ENCODE peak calls at places on chromosome 2, in seven cellular contexts. C is transverse colon, S is suprapubic skin, V is stomach, O is tibial nerve, B is HepG2, F is A549. P is an unnamed sample.

GRCh38 chr2:110955546-110955945 is 165.2 kb upstream of the BCL2L11 start:
- DNase-seq in C (no peak), V (no peak), B (no peak), O (no peak), F (no peak), S (no peak), P (no peak)

GRCh38 chr2:235001237-235002133 is 49.7 kb downstream of the SH3BP4 start:
- DNase-seq in V (peak), B (no peak), O (no peak), F (no peak), S (no peak), C (peak), P (no peak)

GRCh38 chr2:104939570-104940235 is 85.8 kb downstream of the POU3F3 start:
- DNase-seq in B (no peak), S (no peak), V (no peak), O (no peak), C (peak), F (no peak), P (no peak)

GRCh38 chr2:118224144-118224887 is 136.0 kb downstream of the INSIG2 start:
- DNase-seq in C (peak), S (peak), F (no peak), B (no peak), V (no peak), O (no peak), P (no peak)

GRCh38 chr2:138087761-138088602 is 123.7 kb downstream of the HNMT start:
- DNase-seq in B (no peak), O (no peak), C (no peak), V (no peak), F (no peak), S (no peak), P (no peak)

GRCh38 chr2:174337337-174338154 is 2.8 kb downstream of the SP9 start:
- DNase-seq in V (no peak), F (no peak), C (no peak), O (no peak), B (no peak), S (no peak), P (no peak)

GRCh38 chr2:137737559-137737958 is 226.7 kb upstream of the HNMT start:
- DNase-seq in V (no peak), O (no peak), S (no peak), C (no peak), B (no peak), F (no peak), P (no peak)

GRCh38 chr2:30505500-30506180 is 58.6 kb downstream of the LCLAT1 start:
- DNase-seq in S (no peak), F (no peak), O (no peak), B (peak), V (no peak), C (no peak), P (no peak)

GRCh38 chr2:204503869-204504268 is 41.4 kb upstream of the PARD3B start:
- DNase-seq in O (no peak), B (no peak), S (no peak), V (no peak), F (no peak), C (no peak), P (no peak)

GRCh38 chr2:926896-927295 is 23.8 kb upstream of the SNTG2 start:
- DNase-seq in C (no peak), V (no peak), O (no peak), B (no peak), F (no peak), S (no peak), P (no peak)

GRCh38 chr2:197759625-197760292 is 25.4 kb downstream of the BOLL start:
- DNase-seq in V (no peak), C (no peak), F (no peak), O (no peak), B (no peak), S (no peak), P (no peak)

GRCh38 chr2:42421157-42421485 is 60.1 kb upstream of the COX7A2L start:
- DNase-seq in F (no peak), B (no peak), S (no peak), V (no peak), C (no peak), O (no peak), P (no peak)

GRCh38 chr2:24957221-24957620 is 14.5 kb downstream of the DNAJC27 start:
- DNase-seq in O (no peak), S (no peak), C (no peak), V (no peak), B (no peak), F (no peak), P (no peak)

GRCh38 chr2:241458687-241459086 is 49.7 kb downstream of the STK25 start:
- DNase-seq in C (no peak), F (no peak), V (no peak), O (no peak), S (no peak), B (no peak), P (no peak)

GRCh38 chr2:148602918-148603561 is 41.5 kb upstream of the EPC2 start:
- DNase-seq in O (no peak), S (no peak), B (no peak), V (no peak), C (no peak), F (no peak), P (no peak)

DNA sequence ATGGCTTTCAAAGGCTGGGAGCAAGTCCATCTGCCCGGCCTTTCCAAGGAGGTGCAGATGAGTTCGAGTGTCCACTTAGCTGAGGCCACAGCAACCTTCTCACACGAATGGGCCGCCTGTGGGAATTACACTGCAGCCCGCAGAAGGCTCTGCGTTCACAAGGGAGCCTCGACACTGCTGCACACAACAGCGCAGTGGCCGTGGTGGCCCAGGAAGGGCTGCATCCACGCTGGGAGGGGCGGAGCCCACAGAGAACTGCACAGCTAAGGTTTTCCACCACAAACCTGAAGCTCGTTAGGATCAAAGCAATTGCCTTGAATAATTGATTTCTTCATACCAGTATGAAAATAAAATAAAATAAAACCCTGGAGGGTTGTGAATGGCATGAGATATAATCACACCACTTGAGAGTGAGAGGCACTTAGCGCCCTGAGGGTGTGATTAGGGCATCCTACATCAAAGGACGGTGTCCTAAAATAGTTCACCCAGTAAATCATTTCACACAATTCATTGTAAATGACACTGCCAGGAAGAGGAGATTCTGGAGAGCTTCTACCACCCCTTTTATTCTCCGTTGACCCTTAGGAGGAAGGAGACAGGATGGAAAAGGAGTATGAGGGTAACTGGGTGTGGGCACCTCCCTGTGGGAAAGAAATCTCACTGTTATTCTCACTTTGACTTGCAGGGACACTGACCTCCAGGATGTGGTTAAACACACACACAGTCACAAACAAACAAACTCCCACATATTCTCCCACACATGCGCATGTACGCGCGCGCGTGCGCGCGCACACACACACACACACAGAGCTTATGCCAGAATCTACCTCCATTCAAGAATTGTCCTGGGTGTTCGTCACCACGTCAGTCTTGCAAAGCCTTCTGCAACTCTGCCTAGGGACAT is 256.6 kb upstream of the ID2 start:
- DNase-seq in S (no peak), B (no peak), F (no peak), C (no peak), V (no peak), O (no peak), P (no peak)
- TF ChIP-seq EP300 in S (no peak), B (no peak), F (no peak), C (no peak), V (no peak), O (no peak), P (no peak)

GRCh38 chr2:222860740-222861410 is at the start of gene ACSL3:
- DNase-seq in V (peak), F (peak), S (peak), O (peak), C (peak), B (peak), P (peak)
- TF ChIP-seq CTCF in V (no peak), F (no peak), S (no peak), O (peak), C (peak), B (peak), P (peak)

DNA sequence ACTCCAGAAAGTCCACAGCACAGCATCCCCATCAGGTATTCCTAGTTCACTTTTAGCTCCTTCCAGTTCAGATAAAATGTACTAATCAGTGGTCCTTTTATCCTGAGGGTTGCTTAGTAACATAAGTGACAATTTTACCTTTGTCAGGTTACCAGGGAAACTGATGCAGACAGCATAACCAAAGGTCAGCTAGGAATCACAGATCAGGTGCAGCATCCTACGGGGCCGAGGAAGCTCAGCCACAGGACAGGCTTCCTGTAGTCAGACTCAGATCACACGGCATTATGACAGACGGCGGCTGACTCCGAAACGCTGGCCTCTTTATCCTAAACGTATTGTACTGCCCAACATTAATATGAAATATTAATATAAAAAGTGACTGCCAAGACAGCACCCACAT is 444.6 kb downstream of the CMPK2 start:
- DNase-seq in O (no peak), B (no peak), V (no peak), F (no peak), S (no peak), C (no peak), P (no peak)
- TF ChIP-seq EP300 in O (no peak), B (no peak), V (no peak), F (no peak), S (no peak), C (no peak), P (no peak)

GRCh38 chr2:121294881-121295840 is 10.2 kb upstream of the TFCP2L1 start:
- DNase-seq in C (no peak), B (no peak), S (no peak), V (no peak), F (no peak), O (no peak), P (no peak)

GRCh38 chr2:121297217-121297830 is 12.3 kb upstream of the TFCP2L1 start:
- DNase-seq in C (peak), F (peak), S (no peak), B (peak), O (no peak), V (peak), P (no peak)

GRCh38 chr2:121293450-121294325 is 8.7 kb upstream of the TFCP2L1 start:
- DNase-seq in O (no peak), S (no peak), C (peak), F (no peak), V (peak), B (no peak), P (no peak)

GRCh38 chr2:121298476-121298875 is 13.5 kb upstream of the TFCP2L1 start:
- DNase-seq in S (no peak), F (no peak), B (no peak), C (no peak), O (no peak), V (no peak), P (no peak)

GRCh38 chr2:121295911-121296650 is 11.1 kb upstream of the TFCP2L1 start:
- DNase-seq in O (no peak), V (no peak), F (no peak), B (no peak), S (no peak), C (no peak), P (no peak)
- TF ChIP-seq CTCF in O (no peak), V (no peak), F (no peak), B (no peak), S (no peak), C (no peak), P (no peak)

DNA sequence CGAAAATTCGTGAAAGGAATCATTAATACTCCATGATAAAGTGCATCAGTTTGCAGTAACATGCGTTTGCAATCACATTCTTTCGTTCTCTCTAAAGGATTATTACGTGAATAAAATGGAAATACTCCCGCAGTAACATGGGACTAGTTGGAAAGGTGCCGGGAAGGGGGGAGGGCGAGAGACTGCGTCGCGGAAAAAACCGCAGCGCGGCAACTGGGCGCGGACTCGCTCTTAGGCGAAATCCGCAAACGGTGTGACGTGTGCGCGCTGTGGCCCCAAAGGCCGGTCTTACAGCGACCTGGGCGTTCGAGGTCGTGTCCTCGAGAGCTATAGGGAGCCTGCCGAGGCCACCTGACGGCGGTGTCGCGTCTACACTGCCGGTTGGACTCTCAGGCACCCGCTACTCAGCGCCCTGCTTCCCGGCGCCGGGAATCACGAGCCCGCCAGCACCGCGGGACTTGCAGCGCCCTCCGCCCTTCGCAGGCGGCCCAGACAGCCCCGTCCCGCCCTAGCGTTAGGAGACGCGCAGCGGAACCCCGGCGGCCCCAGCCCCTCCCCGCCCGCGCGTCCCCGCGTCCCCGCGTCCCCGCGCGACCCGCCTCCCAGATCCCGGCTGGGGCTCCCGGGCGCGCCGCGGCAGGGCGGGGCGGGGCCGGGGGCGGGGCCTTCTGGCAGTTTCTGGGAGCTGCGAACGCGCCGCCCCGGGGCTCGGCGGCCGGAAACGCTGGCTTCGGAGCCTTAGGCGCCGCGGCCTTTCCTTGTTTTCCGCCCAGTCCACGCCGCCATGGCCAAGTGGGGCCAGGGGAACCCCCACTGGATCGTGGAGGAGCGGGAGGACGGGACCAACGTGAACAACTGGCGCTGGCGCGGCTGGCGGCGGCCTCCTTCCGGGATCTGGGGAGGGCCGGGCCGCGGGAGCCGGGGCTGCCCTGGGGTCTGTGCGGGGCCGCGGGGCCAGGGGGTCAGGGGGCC is 15.1 kb downstream of the C2orf74 start:
- DNase-seq in C (peak), S (peak), F (peak), O (peak), B (peak), V (peak), P (peak)
- TF ChIP-seq EP300 in C (peak), S (no peak), F (no peak), O (peak), B (peak), V (no peak), P (no peak)

GRCh38 chr2:14827226-14828023 is 194.9 kb downstream of the LRATD1 start:
- DNase-seq in F (no peak), O (no peak), V (no peak), S (no peak), B (no peak), C (no peak), P (no peak)

GRCh38 chr2:14828223-14828622 is 195.7 kb downstream of the LRATD1 start:
- DNase-seq in F (no peak), V (no peak), C (no peak), O (no peak), S (no peak), B (no peak), P (no peak)

GRCh38 chr2:14826518-14826917 is 194.0 kb downstream of the LRATD1 start:
- DNase-seq in V (no peak), O (no peak), F (no peak), B (no peak), S (no peak), C (no peak), P (no peak)

GRCh38 chr2:14831458-14831857 is 198.9 kb downstream of the LRATD1 start:
- DNase-seq in C (no peak), V (no peak), F (no peak), B (no peak), S (no peak), O (no peak), P (no peak)
- TF ChIP-seq CTCF in C (no peak), V (no peak), F (no peak), B (no peak), S (no peak), O (no peak), P (no peak)

P was measured in ovary.